ENCODE peak calls at places on chromosomes 4 and X, in nine cellular contexts. O is ascending aorta; D is naive thymus-derived CD4-positive, alpha-beta T cell; N is upper lobe of right lung; A is heart right ventricle; I is spleen; B is heart left ventricle; K is tibial artery; L is GM23248. F is an unnamed sample.

GRCh38 chrX:22666441-22666840 is 333.3 kb upstream of the DDX53 start:
- DNase-seq in O (no peak), D (no peak), N (no peak), I (no peak), L (peak; percentile 44), K (no peak), B (no peak), A (peak; percentile 8), F (no peak)

GRCh38 chr4:165583341-165583740 is 204.5 kb downstream of the CPE start:
- DNase-seq in N (no peak), D (no peak), L (no peak), I (no peak), A (no peak), O (no peak), B (no peak), K (no peak), F (no peak)

GRCh38 chrX:71282514-71283408 is 674 bp upstream of the NONO start:
- DNase-seq in D (peak; percentile 42), O (no peak), A (no peak), I (no peak), L (peak; percentile 73), B (no peak), N (no peak), K (no peak), F (peak; percentile 37)

GRCh38 chr4:27079056-27079455 is 218.4 kb downstream of the STIM2 start:
- DNase-seq in I (no peak), O (no peak), N (no peak), L (no peak), A (no peak), B (no peak), D (no peak), K (no peak), F (no peak)

GRCh38 chr4:62023633-62024032 is 823.5 kb downstream of the ADGRL3 start:
- DNase-seq in B (no peak), N (no peak), A (no peak), L (no peak), I (no peak), D (no peak), K (no peak), O (no peak), F (no peak)

GRCh38 chr4:108033348-108033747 is 43.7 kb downstream of the HADH start:
- DNase-seq in O (no peak), K (no peak), N (no peak), D (no peak), L (no peak), B (no peak), A (no peak), I (no peak), F (no peak)

GRCh38 chr4:10106421-10107039 is 10.1 kb downstream of the WDR1 start:
- DNase-seq in A (peak; percentile 65), I (no peak), O (peak; percentile 83), K (peak; percentile 96), L (peak; percentile 99), N (no peak), D (peak; percentile 69), B (peak; percentile 62), F (peak; percentile 62)

GRCh38 chrX:1528186-1528883 is 8.7 kb downstream of the P2RY8 start:
- DNase-seq in K (no peak), B (no peak), L (no peak), N (peak; percentile 17), O (no peak), I (no peak), D (peak; percentile 33), A (no peak), F (no peak)

GRCh38 chrX:72045141-72045540 is 86.6 kb downstream of the RTL5 start:
- DNase-seq in D (no peak), K (no peak), L (no peak), B (no peak), A (no peak), N (no peak), O (no peak), I (no peak), F (no peak)

GRCh38 chrX:125322431-125322830 is 2.8 kb downstream of the TEX13C start:
- DNase-seq in I (no peak), B (no peak), D (no peak), O (no peak), N (no peak), K (no peak), L (no peak), A (no peak), F (no peak)

GRCh38 chr4:68373513-68373912 is 23.6 kb upstream of the YTHDC1 start:
- DNase-seq in D (peak; percentile 54), A (peak; percentile 80), K (peak; percentile 75), B (peak; percentile 80), N (peak; percentile 83), O (peak; percentile 31), L (peak; percentile 80), I (peak; percentile 89), F (peak; percentile 66)

GRCh38 chrX:43836435-43837184 is 45.6 kb downstream of the MAOB start:
- DNase-seq in K (no peak), O (no peak), B (no peak), A (no peak), N (no peak), D (no peak), I (no peak), L (peak; percentile 35), F (no peak)

GRCh38 chr4:83917572-83917971 is 381.7 kb downstream of the GPAT3 start:
- DNase-seq in I (no peak), D (no peak), L (no peak), N (no peak), K (no peak), B (no peak), O (no peak), A (no peak), F (no peak)

GRCh38 chr4:71004281-71004851 is 10.9 kb downstream of the DCK start:
- DNase-seq in L (no peak), B (no peak), O (no peak), K (no peak), D (peak; percentile 52), A (no peak), I (peak; percentile 81), N (no peak), F (peak; percentile 80)

GRCh38 chr4:123162859-123163258 is 233.7 kb upstream of the SPRY1 start:
- DNase-seq in I (no peak), D (no peak), L (no peak), K (no peak), B (no peak), O (no peak), N (no peak), A (no peak), F (no peak)

DNA sequence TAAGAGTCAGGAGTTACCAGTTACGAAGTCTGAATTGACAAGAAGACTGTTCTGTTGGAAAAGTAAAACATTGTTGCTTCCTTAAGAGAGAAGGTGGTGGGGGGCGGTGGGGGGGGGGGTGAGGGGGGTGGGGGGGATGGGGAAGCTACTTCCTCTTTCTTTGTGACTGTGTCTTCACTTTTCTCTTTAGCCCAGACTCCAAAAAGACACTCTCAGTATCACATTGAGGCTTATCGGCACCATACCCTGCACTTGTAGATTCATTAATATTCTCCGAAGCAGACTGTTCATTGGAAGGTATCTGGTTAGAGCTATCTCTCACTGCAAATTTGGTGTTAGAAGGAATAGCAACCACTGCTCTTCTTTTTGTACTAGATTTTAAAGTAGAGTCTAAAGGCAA is 94.5 kb upstream of the IL13RA1 start:
- DNase-seq in A (no peak), L (no peak), D (no peak), N (no peak), B (no peak), K (no peak), I (no peak), O (no peak), F (no peak)
- H3K4me3 ChIP-seq in A (no peak overlapping the region), L (no peak overlapping the region), D (no peak overlapping the region), N (no peak overlapping the region), B (no peak overlapping the region), K (no peak overlapping the region), I (no peak overlapping the region), O (no peak overlapping the region), F (no peak overlapping the region)

DNA sequence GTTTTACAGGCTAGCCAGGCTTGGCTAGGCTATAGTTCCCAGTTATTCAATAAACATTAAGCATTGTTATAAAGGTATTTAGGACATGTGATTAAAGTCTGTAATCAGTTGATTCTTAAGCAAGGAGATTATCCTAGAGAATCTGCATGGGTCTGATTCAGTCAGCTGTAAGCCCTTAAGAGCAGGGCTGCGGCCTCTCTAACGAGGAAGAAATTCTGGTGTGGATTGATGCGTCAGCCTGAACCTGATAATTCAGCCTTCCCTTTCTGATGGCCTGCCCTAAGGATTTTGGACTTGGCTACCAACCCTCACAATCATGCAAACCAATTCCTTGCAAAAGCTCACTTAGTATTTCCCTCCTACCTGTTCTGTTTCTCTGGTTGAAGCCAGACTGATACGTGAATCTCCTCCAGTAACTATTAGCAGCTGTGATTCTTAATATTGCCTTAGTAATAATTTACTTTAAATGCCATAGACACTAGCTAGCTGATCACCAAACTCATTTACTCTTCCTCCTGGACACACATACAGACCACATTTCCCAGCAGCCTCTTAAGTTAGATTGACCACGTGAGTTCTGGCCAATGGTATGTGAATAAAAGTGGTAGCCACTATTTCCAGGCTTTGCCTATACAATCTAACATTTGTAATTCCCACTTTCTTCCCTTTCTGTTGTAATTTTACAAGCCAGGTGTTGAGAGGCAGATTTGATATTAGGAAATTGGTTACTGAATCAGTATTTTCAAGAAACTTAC is 678.0 kb upstream of the INTU start:
- DNase-seq in B (no peak), L (peak; percentile 25), I (no peak), D (no peak), A (no peak), N (no peak), O (no peak), K (no peak), F (no peak)
- H3K4me1 ChIP-seq in B (no peaks in the 10 kb centered on the region), L (peaks cover 4% of the 10 kb centered on the region), I (no peaks in the 10 kb centered on the region), D (no peaks in the 10 kb centered on the region), A (no peaks in the 10 kb centered on the region), N (no peaks in the 10 kb centered on the region), O (no peaks in the 10 kb centered on the region), K (no peaks in the 10 kb centered on the region), F (no peaks in the 10 kb centered on the region)

GRCh38 chrX:47649781-47650163 is 591 bp downstream of the ELK1 start:
- DNase-seq in L (no peak), D (no peak), I (no peak), N (no peak), O (no peak), B (no peak), A (no peak), K (no peak), F (no peak)
- H3K27ac ChIP-seq in L (peak overlapping the region; percentile 94), D (peak overlapping the region; percentile 85), I (no peak overlapping the region), N (peak overlapping the region; percentile 75), O (peak overlapping the region; percentile 87), B (peak overlapping the region; percentile 73), A (no peak overlapping the region), K (peak overlapping the region; percentile 90), F (no peak overlapping the region)

GRCh38 chr4:7886250-7886973 is 53.2 kb downstream of the AFAP1 start:
- DNase-seq in I (no peak), L (peak; percentile 39), N (no peak), O (no peak), A (no peak), D (no peak), K (no peak), B (no peak), F (no peak)

GRCh38 chr4:7890635-7891393 is 48.8 kb downstream of the AFAP1 start:
- DNase-seq in D (no peak), A (no peak), L (peak; percentile 86), O (no peak), B (no peak), K (no peak), N (no peak), I (no peak), F (no peak)

GRCh38 chr4:7880681-7881080 is 59.0 kb downstream of the AFAP1 start:
- DNase-seq in A (no peak), D (no peak), O (no peak), N (no peak), B (no peak), I (no peak), K (no peak), L (no peak), F (no peak)

GRCh38 chr4:7887415-7887814 is 52.2 kb downstream of the AFAP1 start:
- DNase-seq in I (no peak), K (no peak), L (no peak), B (no peak), O (no peak), A (no peak), N (no peak), D (no peak), F (no peak)

GRCh38 chr4:7885216-7886134 is 54.2 kb downstream of the AFAP1 start:
- DNase-seq in D (no peak), O (no peak), L (no peak), K (no peak), B (no peak), N (no peak), I (no peak), A (no peak), F (no peak)
- H3K4me3 ChIP-seq in D (no peak overlapping the region), O (peak overlapping the region; percentile 4), L (no peak overlapping the region), K (peak overlapping the region; percentile 20), B (no peak overlapping the region), N (no peak overlapping the region), I (no peak overlapping the region), A (no peak overlapping the region), F (no peak overlapping the region)

F was measured in CD8-positive, alpha-beta memory T cell.